ENCODE peak calls at places on chromosomes 6 and 20, in nine cellular contexts. G is RCC 7860; T is foreskin fibroblast; W is hypothalamus; V is RPMI7951; P is activated T-cell treated with anti-CD3 and anti-CD28 coated beads for 24 hours; F is A172; R is M059J; C is activated naive CD4-positive, alpha-beta T cell treated with Interleukin-2 at 50 U/mL for 16 hours. H is an unnamed sample.

GRCh38 chr6:136607932-136608772 is 57.9 kb upstream of the MAP7 start:
- DNase-seq in G (no peak), T (peak), W (no peak), V (peak), P (peak), F (peak), R (peak), C (peak), H (peak)

GRCh38 chr6:169171951-169172350 is 81.7 kb downstream of the THBS2 start:
- DNase-seq in G (no peak), T (peak), W (no peak), V (peak), P (no peak), F (no peak), R (peak), C (no peak), H (no peak)

GRCh38 chr20:62995898-62996595 is 10.7 kb downstream of the BHLHE23 start:
- DNase-seq in G (no peak), T (no peak), W (no peak), V (no peak), P (no peak), F (no peak), R (no peak), C (no peak), H (no peak)

GRCh38 chr20:43987018-43987417 is 72.4 kb downstream of the TOX2 start:
- DNase-seq in G (no peak), T (no peak), W (no peak), V (no peak), P (no peak), F (no peak), R (no peak), C (no peak), H (no peak)

GRCh38 chr6:46201701-46202100 is 30.9 kb upstream of the ENPP5 start:
- DNase-seq in G (no peak), T (no peak), W (no peak), V (no peak), P (no peak), F (no peak), R (no peak), C (no peak), H (no peak)

GRCh38 chr20:63522981-63523611 is 2.5 kb downstream of the PPDPF start:
- DNase-seq in G (no peak), T (no peak), W (no peak), V (no peak), P (no peak), F (no peak), R (no peak), C (no peak), H (no peak)

GRCh38 chr20:32609993-32610896 is 25.1 kb upstream of the NOL4L start:
- DNase-seq in G (no peak), T (no peak), W (no peak), V (no peak), P (no peak), F (no peak), R (no peak), C (no peak), H (no peak)

GRCh38 chr6:37550436-37550835 is 50.7 kb upstream of the CCDC167 start:
- DNase-seq in G (peak), T (peak), W (no peak), V (peak), P (no peak), F (no peak), R (peak), C (no peak), H (no peak)

GRCh38 chr6:4402477-4402976 is 267.2 kb upstream of the ECI2 start:
- DNase-seq in G (peak), T (peak), W (no peak), V (peak), P (no peak), F (peak), R (peak), C (no peak), H (no peak)

GRCh38 chr20:2237059-2237458 is 58.7 kb upstream of the TGM3 start:
- DNase-seq in G (peak), T (peak), W (no peak), V (peak), P (no peak), F (peak), R (peak), C (no peak), H (no peak)

H was measured in GM12864.